ENCODE peak calls at places on chromosomes 5 and 9, in six cellular contexts. X is tibial artery, O is ovary, N is PC-3, L is A549, A is astrocyte. U is an unnamed sample.
A peak's percentile ranks its signal among the peaks of the same experiment; 100 is the strongest.

GRCh38 chr5:5432020-5432707 is 9.7 kb downstream of the ICE1 start:
- DNase-seq in X (no peak), O (no peak), N (peak; percentile 47), L (no peak), A (peak; percentile 70), U (peak; percentile 45)

GRCh38 chr9:130458027-130458803 is 13.5 kb downstream of the ASS1 start:
- DNase-seq in X (no peak), O (no peak), N (no peak), L (no peak), A (no peak), U (no peak)

GRCh38 chr5:51273871-51274270 is 109.4 kb upstream of the ISL1 start:
- DNase-seq in X (no peak), O (no peak), N (no peak), L (no peak), A (no peak), U (no peak)

GRCh38 chr5:66306844-66307315 is 162.8 kb downstream of the SREK1 start:
- DNase-seq in X (no peak), O (no peak), N (no peak), L (no peak), A (peak; percentile 3), U (no peak)

GRCh38 chr9:84436386-84437114 is 96.0 kb upstream of the SLC28A3 start:
- DNase-seq in X (peak; percentile 34), O (no peak), N (no peak), L (no peak), A (no peak), U (no peak)

GRCh38 chr5:142390303-142390840 is 65.6 kb upstream of the SPRY4 start:
- DNase-seq in X (no peak), O (no peak), N (no peak), L (no peak), A (no peak), U (peak; percentile 62)

GRCh38 chr9:134215709-134216448 is 51.5 kb upstream of the RNU6ATAC start:
- DNase-seq in X (no peak), O (peak; percentile 42), N (no peak), L (no peak), A (no peak), U (peak; percentile 43)

GRCh38 chr5:137273511-137273910 is 225.6 kb downstream of the SPOCK1 start:
- DNase-seq in X (no peak), O (no peak), N (peak; percentile 29), L (no peak), A (peak; percentile 79), U (peak; percentile 44)

GRCh38 chr9:75147638-75148037 is 59.3 kb downstream of the OSTF1 start:
- DNase-seq in X (no peak), O (no peak), N (no peak), L (no peak), A (peak; percentile 10), U (peak; percentile 27)

GRCh38 chr9:97759611-97760288 is 62.6 kb upstream of the XPA start:
- DNase-seq in X (no peak), O (no peak), N (no peak), L (peak; percentile 11), A (no peak), U (peak; percentile 22)

GRCh38 chr9:97758334-97758916 is 61.3 kb upstream of the XPA start:
- DNase-seq in X (no peak), O (no peak), N (no peak), L (no peak), A (no peak), U (no peak)

GRCh38 chr9:97761879-97762278 is 64.7 kb upstream of the XPA start:
- DNase-seq in X (no peak), O (no peak), N (no peak), L (no peak), A (no peak), U (no peak)

GRCh38 chr9:97763884-97764283 is 66.7 kb upstream of the XPA start:
- DNase-seq in X (no peak), O (no peak), N (no peak), L (no peak), A (no peak), U (no peak)

DNA sequence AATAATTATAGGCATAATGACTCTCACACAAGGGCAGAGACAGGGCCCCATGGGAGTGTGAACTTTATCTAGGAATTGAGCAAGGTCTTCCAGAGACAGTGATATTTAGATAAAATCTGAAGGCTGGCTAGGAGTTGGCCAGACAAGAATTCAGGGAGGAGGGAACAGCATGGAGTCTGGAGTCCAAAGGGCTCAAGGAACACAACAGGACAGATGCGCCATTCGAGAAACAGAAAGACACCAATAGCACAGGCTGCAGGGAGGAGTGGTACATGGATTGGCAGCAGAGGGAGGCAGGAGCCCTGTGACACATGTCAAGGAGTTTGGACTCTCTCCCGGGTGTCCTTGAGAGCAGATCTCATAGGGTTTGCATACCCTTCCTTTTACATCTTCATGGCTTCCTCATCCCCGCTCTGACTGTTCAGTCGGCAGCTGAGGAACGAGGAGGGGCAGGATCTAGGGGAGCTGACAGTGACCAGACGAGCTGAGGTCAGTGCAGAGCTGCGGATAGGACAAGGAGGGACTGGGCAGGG is 64.0 kb upstream of the XPA start:
- DNase-seq in X (no peak), O (no peak), N (no peak), L (no peak), A (no peak), U (no peak)
- TF ChIP-seq CTCF in X (no peak), O (no peak), N (no peak), L (no peak), A (no peak), U (no peak)

DNA sequence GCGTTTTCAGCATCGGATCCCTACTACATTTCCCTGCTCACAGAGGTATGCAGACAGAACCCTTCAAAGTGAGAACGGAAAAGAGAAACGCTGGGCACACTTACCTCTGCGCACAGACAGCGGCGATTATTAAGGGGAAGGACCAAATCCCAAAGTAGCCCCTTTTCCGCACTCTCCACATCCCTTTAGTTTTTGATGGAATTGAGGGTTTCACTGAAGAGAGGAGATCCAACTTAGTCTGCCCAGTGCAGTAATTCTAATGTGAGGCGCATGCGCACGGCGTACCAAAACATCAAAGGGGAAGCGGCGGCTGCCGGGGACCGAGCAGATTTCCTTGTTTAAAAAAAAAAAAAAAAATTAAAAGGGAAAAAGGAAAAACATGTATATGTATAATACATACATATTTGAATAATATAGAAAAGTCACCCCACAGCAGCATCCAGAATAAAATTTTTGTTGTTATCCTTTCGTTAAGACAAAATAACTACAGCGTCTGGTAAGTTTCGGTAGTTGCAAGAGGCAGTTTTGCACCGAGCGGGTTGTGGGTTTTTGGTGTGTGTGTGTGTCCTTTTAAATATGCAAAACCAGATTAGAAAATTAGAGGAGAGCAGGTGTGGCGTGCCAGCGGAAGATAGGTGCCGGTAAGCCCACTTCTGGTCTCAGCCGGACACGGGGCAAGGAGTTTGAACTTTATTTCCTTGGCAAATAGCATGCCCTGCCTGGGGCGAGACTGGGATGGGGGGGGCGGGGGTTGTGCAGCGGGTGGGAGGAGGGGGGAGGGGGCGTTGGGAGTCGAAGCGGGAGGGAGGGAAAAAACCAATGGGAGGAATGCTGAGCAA is at the start of gene GABRB2:
- DNase-seq in X (peak; percentile 38), O (peak; percentile 50), N (no peak), L (no peak), A (peak; percentile 2), U (peak; percentile 5)
- H3K4me3 ChIP-seq in X (peak within 1 kb of the TSS; percentile 48), O (peak within 1 kb of the TSS; percentile 22), N (no peak within 1 kb of the TSS), L (peak within 1 kb of the TSS; percentile 40), A (peak within 1 kb of the TSS; percentile 68), U (peak within 1 kb of the TSS; percentile 54)

GRCh38 chr9:95910770-95911340 is 35.4 kb downstream of the ERCC6L2 start:
- DNase-seq in X (no peak), O (no peak), N (no peak), L (no peak), A (no peak), U (no peak)
- TF ChIP-seq CTCF in X (no peak), O (no peak), N (no peak), L (no peak), A (no peak), U (no peak)

GRCh38 chr9:125141751-125142150 is 1.6 kb downstream of the SCAI start:
- DNase-seq in X (no peak), O (no peak), N (no peak), L (no peak), A (no peak), U (no peak)
- H3K4me3 ChIP-seq in X (no peak overlapping the region), O (no peak overlapping the region), N (no peak overlapping the region), L (no peak overlapping the region), A (no peak overlapping the region), U (no peak overlapping the region)

U was measured in AG10803.